ENCODE peak calls at places on chromosome 22, in four cellular contexts. U, K, E and B are unnamed samples.

GRCh38 chr22:32389685-32390084 is 22.4 kb downstream of the RTCB start:
- DNase-seq in U (no peak), K (peak; percentile 54), E (no peak), B (no peak)

GRCh38 chr22:43153916-43154315 is 2.6 kb downstream of the TSPO start:
- DNase-seq in U (no peak), K (no peak), E (no peak), B (no peak)

GRCh38 chr22:49983148-49984042 is 22.8 kb downstream of the PIM3 start:
- DNase-seq in U (no peak), K (peak; percentile 65), E (no peak), B (no peak)

GRCh38 chr22:46087336-46087690 is 63.0 kb upstream of the PPARA start:
- DNase-seq in U (no peak), K (no peak), E (no peak), B (no peak)

GRCh38 chr22:45120931-45121330 is 42.8 kb upstream of the NUP50 start:
- DNase-seq in U (no peak), K (no peak), E (no peak), B (no peak)

GRCh38 chr22:24059121-24059520 is 48.0 kb downstream of the CABIN1 start:
- DNase-seq in U (no peak), K (no peak), E (peak; percentile 75), B (no peak)

GRCh38 chr22:29202231-29203192 is 3.2 kb upstream of the EMID1 start:
- DNase-seq in U (no peak), K (peak; percentile 65), E (peak; percentile 56), B (no peak)

GRCh38 chr22:46031965-46032851 is 55.2 kb upstream of the WNT7B start:
- DNase-seq in U (peak; percentile 64), K (no peak), E (peak; percentile 24), B (no peak)

GRCh38 chr22:23306438-23306921 is 126.2 kb downstream of the BCR start:
- DNase-seq in U (no peak), K (no peak), E (peak; percentile 31), B (no peak)

GRCh38 chr22:42022162-42022847 is 23.7 kb downstream of the WBP2NL start:
- DNase-seq in U (no peak), K (no peak), E (no peak), B (no peak)

GRCh38 chr22:30245181-30245984 is 1.2 kb downstream of the LIF start:
- DNase-seq in U (no peak), K (no peak), E (no peak), B (no peak)

GRCh38 chr22:30591191-30591587 is 521 bp downstream of the PES1 start:
- DNase-seq in U (no peak), K (no peak), E (no peak), B (no peak)

GRCh38 chr22:48717076-48717810 is 1110.4 kb downstream of the BRD1 start:
- DNase-seq in U (peak; percentile 18), K (no peak), E (no peak), B (no peak)

GRCh38 chr22:23285734-23286133 is 105.4 kb downstream of the BCR start:
- DNase-seq in U (no peak), K (no peak), E (no peak), B (no peak)

GRCh38 chr22:30806391-30806861 is 111.8 kb downstream of the OSBP2 start:
- DNase-seq in U (no peak), K (peak; percentile 60), E (no peak), B (no peak)

GRCh38 chr22:25661067-25661466 is 80.9 kb upstream of the MYO18B start:
- DNase-seq in U (no peak), K (no peak), E (no peak), B (no peak)

GRCh38 chr22:50310949-50311444 is 3.6 kb upstream of the PLXNB2 start:
- DNase-seq in U (no peak), K (no peak), E (no peak), B (no peak)

GRCh38 chr22:47380692-47381091 is 618.2 kb downstream of the TBC1D22A start:
- DNase-seq in U (peak; percentile 22), K (no peak), E (peak; percentile 6), B (no peak)

GRCh38 chr22:28047740-28048139 is 128.7 kb upstream of the PITPNB start:
- DNase-seq in U (no peak), K (no peak), E (no peak), B (no peak)

GRCh38 chr22:31223786-31224191 is 11.7 kb downstream of the LIMK2 start:
- DNase-seq in U (no peak), K (no peak), E (no peak), B (no peak)

GRCh38 chr22:46308283-46308988 is 11.8 kb downstream of the GTSE1 start:
- DNase-seq in U (no peak), K (no peak), E (no peak), B (no peak)

DNA sequence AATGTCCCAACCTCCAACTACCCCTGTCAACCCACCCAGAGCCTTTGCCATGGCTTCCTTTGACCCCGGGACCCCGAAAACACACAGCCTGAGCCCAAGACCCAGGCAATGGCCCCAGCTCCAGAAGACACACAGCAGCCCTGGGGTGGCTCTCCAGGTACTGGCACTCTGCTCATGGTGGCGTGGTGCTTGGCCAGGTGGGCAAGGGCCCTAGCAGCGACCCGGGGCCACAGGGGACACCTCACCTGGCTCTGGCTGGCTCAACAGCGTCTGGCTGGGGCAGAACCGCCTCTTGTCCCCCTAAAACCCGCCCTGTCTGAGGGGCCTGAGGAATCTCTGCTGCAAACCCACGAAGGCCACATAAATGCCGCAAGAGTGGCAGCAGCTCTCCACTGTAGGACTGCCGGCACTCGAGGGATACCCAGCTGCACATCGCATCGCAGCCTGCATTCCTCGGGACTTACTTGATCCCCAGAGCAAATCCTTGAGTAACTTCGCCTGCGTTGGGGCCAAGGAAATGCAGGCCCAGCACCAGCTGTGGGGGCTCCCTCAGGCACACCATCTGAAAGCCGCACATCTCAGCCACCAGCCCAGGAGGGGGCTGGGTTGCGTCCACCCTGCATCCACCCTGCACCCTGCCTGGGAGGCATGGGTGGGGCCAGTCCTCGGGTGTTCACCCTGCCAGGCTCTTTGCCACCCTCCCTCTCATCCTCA is 23.1 kb upstream of the GNB1L start:
- DNase-seq in U (peak; percentile 61), K (peak; percentile 45), E (peak; percentile 12), B (no peak)
- H3K27ac ChIP-seq in U (no peak overlapping the region), K (no peak overlapping the region), E (no peak overlapping the region), B (no peak overlapping the region)

DNA sequence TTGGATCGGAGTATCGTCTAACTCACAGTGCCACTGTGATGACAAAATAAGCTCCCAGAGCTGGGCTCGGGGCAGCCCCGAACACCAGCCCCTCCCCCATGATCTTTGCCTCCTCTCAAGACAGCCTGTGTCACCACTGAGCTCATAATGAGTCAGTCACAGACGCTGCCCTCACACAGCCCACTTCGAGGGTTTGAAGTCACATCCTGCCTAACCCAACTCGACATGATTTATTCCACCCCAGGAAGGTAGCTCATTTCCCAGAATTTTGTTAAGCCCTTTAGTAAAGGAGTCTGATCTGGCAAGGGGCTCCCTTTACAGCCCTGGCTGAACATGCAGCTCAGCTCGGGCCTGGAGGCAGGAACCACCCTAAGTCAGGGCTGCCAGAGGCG is 22.8 kb downstream of the MYH9 start:
- DNase-seq in U (no peak), K (peak; percentile 46), E (peak; percentile 79), B (peak; percentile 87)
- H3K4me1 ChIP-seq in U (peaks cover 98% of the 10 kb centered on the region), K (peaks cover 87% of the 10 kb centered on the region), E (no peaks in the 10 kb centered on the region), B (no peaks in the 10 kb centered on the region)

GRCh38 chr22:40156001-40156516 is 21.7 kb upstream of the TNRC6B start:
- DNase-seq in U (no peak), K (no peak), E (no peak), B (no peak)
- H3K27ac ChIP-seq in U (no peak overlapping the region), K (no peak overlapping the region), E (peak overlapping the region; percentile 36), B (no peak overlapping the region)

GRCh38 chr22:38132794-38133193 is 22.3 kb upstream of the BAIAP2L2 start:
- DNase-seq in U (peak; percentile 40), K (no peak), E (no peak), B (no peak)
- H3K4me1 ChIP-seq in U (no peaks in the 10 kb centered on the region), K (no peaks in the 10 kb centered on the region), E (no peaks in the 10 kb centered on the region), B (no peaks in the 10 kb centered on the region)

GRCh38 chr22:37194750-37195149 is 6.7 kb upstream of the C1QTNF6 start:
- DNase-seq in U (peak; percentile 15), K (no peak), E (no peak), B (no peak)

GRCh38 chr22:37195921-37196320 is 7.9 kb upstream of the C1QTNF6 start:
- DNase-seq in U (peak; percentile 46), K (no peak), E (peak; percentile 17), B (no peak)

GRCh38 chr22:37192232-37192631 is 4.2 kb upstream of the C1QTNF6 start:
- DNase-seq in U (no peak), K (no peak), E (no peak), B (no peak)

GRCh38 chr22:37192741-37193140 is 4.7 kb upstream of the C1QTNF6 start:
- DNase-seq in U (peak; percentile 5), K (no peak), E (no peak), B (no peak)

GRCh38 chr22:37193629-37194191 is 5.7 kb upstream of the C1QTNF6 start:
- DNase-seq in U (peak; percentile 40), K (no peak), E (peak; percentile 12), B (no peak)
- H3K27ac ChIP-seq in U (no peak overlapping the region), K (no peak overlapping the region), E (no peak overlapping the region), B (peak overlapping the region; percentile 22)

GRCh38 chr22:26805131-26805530 is 147.7 kb downstream of the MIAT start:
- DNase-seq in U (no peak), K (no peak), E (no peak), B (no peak)
- H3K4me1 ChIP-seq in U (no peaks in the 10 kb centered on the region), K (peaks cover 19% of the 10 kb centered on the region), E (no peaks in the 10 kb centered on the region), B (no peaks in the 10 kb centered on the region)

DNA sequence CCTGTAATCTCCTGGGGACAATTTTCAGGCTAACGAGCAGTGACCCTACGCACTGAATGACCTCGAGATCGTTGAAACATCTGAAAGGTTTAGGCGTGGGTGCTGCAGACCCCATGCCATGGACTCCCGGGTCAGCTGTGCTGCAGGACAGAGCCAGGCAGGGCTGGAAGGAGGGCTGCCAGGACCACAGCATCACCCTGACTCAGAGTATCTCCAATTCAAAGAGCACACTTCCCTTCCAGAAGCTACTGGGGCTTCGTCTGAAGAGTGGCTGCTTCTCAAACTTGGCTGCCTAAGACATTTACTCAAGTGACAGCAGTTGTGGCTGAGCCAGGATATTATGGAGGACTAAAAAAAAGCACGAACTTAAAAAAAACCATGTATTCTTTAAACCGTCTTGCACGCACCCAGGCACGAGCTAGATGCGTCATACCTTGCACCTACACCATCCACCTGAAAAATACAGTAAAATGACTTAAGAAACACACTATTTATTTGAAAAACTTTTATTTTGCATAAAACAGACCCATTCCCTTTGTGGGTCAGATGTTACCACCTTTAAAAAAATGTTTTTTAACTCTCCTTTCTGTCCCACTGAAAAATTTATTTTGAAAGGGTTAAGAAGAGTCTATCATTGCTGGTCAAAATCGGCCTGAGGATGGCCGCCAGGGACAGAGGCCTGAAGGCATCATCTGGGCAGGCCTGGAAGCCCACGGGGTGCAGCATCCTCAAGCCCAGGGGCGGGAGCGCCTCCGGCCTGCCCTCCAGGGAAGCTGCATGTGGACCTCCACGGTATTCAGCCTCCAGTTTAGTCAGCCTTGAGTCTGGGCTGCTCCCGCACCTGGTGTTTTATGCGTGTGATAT is 13.1 kb upstream of the BID start:
- DNase-seq in U (no peak), K (no peak), E (no peak), B (no peak)
- H3K27ac ChIP-seq in U (peak overlapping the region; percentile 69), K (peak overlapping the region; percentile 73), E (no peak overlapping the region), B (peak overlapping the region; percentile 72)